ENCODE peak calls at places on chromosomes 1 and 21, in seven cellular contexts. X, L, R, C, Y, I and A are unnamed samples.

GRCh38 chr1:29703596-29703995 is 467.3 kb downstream of the PTPRU start:
- DNase-seq in R (no peak), L (peak; percentile 74), Y (no peak), X (peak; percentile 72), C (no peak), I (peak; percentile 58), A (peak; percentile 61)

GRCh38 chr1:40532844-40533424 is 1.5 kb downstream of the ZNF684 start:
- DNase-seq in I (peak; percentile 63), L (peak; percentile 66), R (peak; percentile 54), X (peak; percentile 58), Y (peak; percentile 50), C (peak; percentile 34), A (peak; percentile 79)

GRCh38 chr1:80217377-80217986 is 1211.0 kb upstream of the ADGRL4 start:
- DNase-seq in L (peak; percentile 53), Y (peak; percentile 32), R (peak; percentile 49), C (peak; percentile 42), X (peak; percentile 55), I (peak; percentile 92), A (peak; percentile 62)

GRCh38 chr1:119420638-119421037 is 5.7 kb downstream of the HSD3B2 start:
- DNase-seq in L (no peak), I (no peak), C (no peak), R (no peak), Y (no peak), X (no peak), A (no peak)

GRCh38 chr1:232510367-232511110 is 119.4 kb downstream of the SIPA1L2 start:
- DNase-seq in Y (no peak), C (no peak), I (no peak), R (no peak), X (no peak), L (peak; percentile 20), A (no peak)

GRCh38 chr1:210900079-210900478 is 233.9 kb downstream of the KCNH1 start:
- DNase-seq in R (no peak), I (no peak), Y (no peak), L (no peak), C (no peak), X (no peak), A (no peak)

GRCh38 chr1:8158995-8159394 is 132.9 kb upstream of the ERRFI1 start:
- DNase-seq in I (no peak), R (peak; percentile 21), X (no peak), L (no peak), Y (no peak), C (no peak), A (no peak)

GRCh38 chr1:203454986-203455471 is 20.6 kb upstream of the PRELP start:
- DNase-seq in L (no peak), Y (no peak), C (peak; percentile 19), X (no peak), I (no peak), R (no peak), A (no peak)

GRCh38 chr1:87940410-87940809 is 611.7 kb downstream of the LMO4 start:
- DNase-seq in Y (no peak), I (no peak), C (no peak), R (no peak), L (no peak), X (no peak), A (no peak)

GRCh38 chr1:201348211-201348566 is 29.3 kb downstream of the TNNT2 start:
- DNase-seq in X (peak; percentile 83), Y (peak; percentile 53), C (peak; percentile 16), R (peak; percentile 54), L (peak; percentile 76), I (peak; percentile 60), A (peak; percentile 87)

GRCh38 chr1:243447342-243447741 is 191.5 kb downstream of the SDCCAG8 start:
- DNase-seq in I (peak; percentile 72), C (peak; percentile 32), L (peak; percentile 83), Y (no peak), X (no peak), R (no peak), A (no peak)

GRCh38 chr21:35508389-35508888 is 459.3 kb upstream of the RUNX1 start:
- DNase-seq in L (peak; percentile 83), C (peak; percentile 65), Y (peak; percentile 58), R (no peak), X (peak; percentile 69), I (peak; percentile 93), A (no peak)

GRCh38 chr1:225572422-225572821 is 80.5 kb downstream of the ENAH start:
- DNase-seq in I (peak; percentile 17), L (peak; percentile 87), C (peak; percentile 57), R (no peak), Y (no peak), X (no peak), A (no peak)

DNA sequence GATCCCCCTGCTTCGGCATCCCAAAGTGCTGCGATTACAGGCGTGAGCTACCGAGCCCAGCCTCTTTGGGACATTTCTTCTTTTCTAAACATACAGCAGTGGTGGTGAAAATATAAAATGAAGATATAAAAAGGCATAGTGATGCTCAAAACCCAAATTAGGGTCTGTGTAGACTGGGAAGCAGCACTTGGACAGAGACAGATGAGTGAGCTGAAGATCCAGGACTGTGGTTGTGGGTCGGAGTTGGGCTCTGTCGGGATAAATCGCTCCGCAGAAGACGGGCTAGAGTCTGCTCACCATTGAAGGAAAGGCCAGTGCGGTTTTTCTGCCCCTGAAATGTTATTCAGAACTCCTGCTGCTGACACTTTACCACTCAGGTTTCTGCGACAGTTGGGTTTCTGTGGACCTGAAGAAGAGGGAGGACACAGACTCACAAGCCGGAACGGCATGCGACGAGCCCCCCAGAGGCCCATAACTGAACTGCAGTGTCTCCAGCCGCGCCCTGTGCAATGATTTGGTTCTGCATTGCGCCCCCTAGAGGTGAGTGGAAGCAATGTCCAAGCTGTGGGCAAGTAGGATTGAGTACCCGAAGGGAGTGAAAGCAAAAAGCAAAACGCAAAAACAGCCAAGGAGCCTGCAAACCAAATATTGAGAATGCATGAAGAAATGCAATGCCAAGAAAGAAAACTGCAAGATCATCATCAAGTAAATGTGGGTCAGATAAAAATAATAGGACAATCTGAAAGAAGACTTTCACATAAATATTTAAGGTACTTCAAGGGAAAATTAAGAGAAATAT is 66.6 kb downstream of the GABPA start:
- DNase-seq in L (peak; percentile 85), X (peak; percentile 93), Y (peak; percentile 89), R (peak; percentile 91), I (peak; percentile 85), C (peak; percentile 47), A (peak; percentile 95)
- TF ChIP-seq EZH2 in L (no peak), X (no peak), Y (no peak), R (no peak), I (no peak), C (no peak), A (no peak)

GRCh38 chr1:28240024-28240423 is 4.1 kb downstream of the ATP5IF1 start:
- DNase-seq in R (no peak), I (no peak), X (no peak), L (no peak), Y (no peak), C (no peak), A (no peak)

GRCh38 chr1:28241633-28242241 is 5.8 kb downstream of the ATP5IF1 start:
- DNase-seq in Y (no peak), I (no peak), R (no peak), X (no peak), C (no peak), L (no peak), A (no peak)

GRCh38 chr1:28244549-28245251 is 8.8 kb downstream of the ATP5IF1 start:
- DNase-seq in I (no peak), L (no peak), Y (no peak), R (peak; percentile 74), C (no peak), X (no peak), A (no peak)

GRCh38 chr1:28246427-28246832 is 10.5 kb downstream of the ATP5IF1 start:
- DNase-seq in L (peak; percentile 63), X (no peak), C (no peak), I (no peak), R (peak; percentile 76), Y (no peak), A (peak; percentile 43)

DNA sequence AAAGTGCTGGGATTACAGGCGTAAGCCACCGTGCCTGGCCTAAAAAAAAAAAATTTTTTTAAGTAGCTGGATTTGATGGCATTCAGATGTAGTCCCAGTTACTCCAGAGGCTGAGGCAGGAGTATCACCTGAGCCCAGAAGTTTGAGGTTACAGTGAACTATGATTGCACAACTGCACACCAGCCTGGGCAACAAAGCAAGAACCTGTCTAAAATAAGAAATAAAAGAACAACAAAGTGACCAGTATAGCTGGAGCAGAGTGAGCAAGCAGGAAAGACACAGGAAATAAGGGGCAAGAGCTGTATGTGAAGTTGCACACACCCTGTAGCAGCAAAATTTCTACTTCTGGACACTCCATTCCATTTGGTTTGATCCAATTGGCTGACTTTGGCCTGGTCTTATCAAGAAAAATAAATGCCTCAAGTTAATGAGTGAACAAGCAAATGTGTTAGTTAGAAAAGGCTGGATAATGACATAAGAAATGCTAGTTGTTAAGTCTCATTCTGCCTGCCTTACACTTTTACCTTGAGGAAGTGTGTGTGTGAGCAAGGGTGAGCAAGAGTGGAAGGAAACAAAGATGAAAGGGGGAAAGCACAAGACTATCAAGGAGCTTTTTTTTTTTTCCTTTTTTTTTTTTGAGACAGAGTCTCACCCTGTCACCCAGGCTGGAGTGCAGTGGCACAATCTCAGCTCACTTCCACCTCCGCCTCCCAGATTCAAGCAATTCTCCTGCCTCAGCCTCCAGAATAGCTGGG is 7.9 kb downstream of the ATP5IF1 start:
- DNase-seq in I (no peak), R (no peak), L (no peak), Y (no peak), X (no peak), C (no peak), A (no peak)
- H3K4me1 ChIP-seq in I (peaks cover 5% of the 10 kb centered on the region), R (peaks cover 32% of the 10 kb centered on the region), L (peaks cover 13% of the 10 kb centered on the region), Y (peaks cover 16% of the 10 kb centered on the region), X (peaks cover 18% of the 10 kb centered on the region), C (peaks cover 22% of the 10 kb centered on the region), A (peaks cover 18% of the 10 kb centered on the region)

DNA sequence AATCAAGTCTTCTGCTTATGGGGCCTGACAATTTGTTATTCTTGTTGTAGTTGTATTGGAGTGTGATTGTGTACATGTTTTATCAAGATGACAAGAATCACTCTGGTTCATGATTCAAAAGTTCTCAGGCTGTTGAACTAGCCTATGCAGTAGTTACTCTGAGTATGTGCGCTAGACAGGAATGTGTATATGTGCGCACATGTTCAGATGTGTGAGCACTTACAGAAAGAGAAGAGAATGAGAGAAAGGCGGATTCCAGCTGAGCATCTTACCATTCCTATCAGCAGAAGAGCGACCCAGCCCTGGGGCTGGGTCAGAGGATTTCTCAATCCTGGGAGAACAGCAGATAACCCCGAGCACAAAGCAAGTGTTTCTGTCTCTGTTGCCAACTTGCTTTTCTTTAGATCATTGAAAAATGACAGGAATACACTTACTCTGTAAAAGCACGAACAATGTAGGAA is 110.8 kb upstream of the HOOK1 start:
- DNase-seq in C (no peak), L (no peak), R (no peak), Y (no peak), X (no peak), I (no peak), A (no peak)
- H3K9me3 ChIP-seq in C (no peaks in the 10 kb centered on the region), L (no peaks in the 10 kb centered on the region), R (no peaks in the 10 kb centered on the region), Y (no peaks in the 10 kb centered on the region), X (no peaks in the 10 kb centered on the region), I (no peaks in the 10 kb centered on the region), A (no peaks in the 10 kb centered on the region)

DNA sequence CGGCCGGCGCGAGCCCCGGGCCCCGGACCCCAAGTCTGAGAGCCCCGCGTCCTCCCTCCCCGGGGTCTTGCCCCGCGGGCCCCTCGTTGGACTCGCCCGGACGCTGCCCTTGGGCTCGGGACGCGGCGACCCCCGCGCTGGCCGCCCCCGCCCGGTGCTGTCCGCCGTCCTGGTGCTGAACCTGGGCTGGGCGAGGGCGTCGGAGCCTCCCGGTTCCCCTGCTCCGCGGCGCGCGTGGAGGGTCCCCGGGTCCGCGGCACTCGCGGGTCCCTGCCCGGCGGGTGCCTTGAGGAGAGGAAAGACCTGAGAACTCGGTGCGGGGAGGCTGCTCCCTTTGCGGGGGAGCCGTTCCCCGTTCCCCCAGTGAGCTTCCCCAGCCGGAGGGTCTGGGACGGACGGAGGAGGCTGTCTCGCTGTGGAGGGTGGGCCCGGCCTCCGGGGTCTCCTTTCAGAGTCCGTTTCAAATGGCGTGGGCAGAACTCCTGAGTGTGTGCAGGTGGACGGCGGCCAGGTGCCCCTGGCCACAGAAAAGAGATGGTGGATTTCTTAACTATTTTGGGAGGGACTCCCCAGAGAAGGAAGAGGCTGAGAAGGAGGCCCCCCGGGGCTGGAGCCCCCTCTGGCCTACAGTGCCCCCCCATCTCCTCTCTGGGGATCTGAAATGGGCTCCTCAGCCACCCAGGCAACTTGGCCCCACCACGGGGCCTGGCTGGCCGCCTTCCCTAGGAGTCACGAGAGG is 595 bp downstream of the GABRD start:
- DNase-seq in Y (no peak), C (no peak), L (peak; percentile 10), I (no peak), R (no peak), X (peak; percentile 82), A (no peak)
- TF ChIP-seq EZH2 in Y (no peak), C (peak; percentile 72), L (no peak), I (peak; percentile 78), R (no peak), X (peak; percentile 74), A (peak; percentile 64)